ENCODE peak calls at places on chromosomes 11 and 22, in four cellular contexts. B, O, A and V are unnamed samples.

GRCh38 chr22:46992121-46992731 is 229.8 kb downstream of the TBC1D22A start:
- DNase-seq in B (no peak), A (no peak), O (no peak), V (no peak)

GRCh38 chr11:12330491-12331231 is 46.7 kb upstream of the PARVA start:
- DNase-seq in O (no peak), B (no peak), A (no peak), V (no peak)

GRCh38 chr11:75554258-75555022 is 7.6 kb upstream of the SERPINH1 start:
- DNase-seq in B (peak), A (peak), O (peak), V (peak)

GRCh38 chr11:126158054-126158791 is 53.2 kb downstream of the RPUSD4 start:
- DNase-seq in A (no peak), O (no peak), B (peak), V (no peak)

GRCh38 chr11:21622995-21623394 is 569.9 kb upstream of the ANO5 start:
- DNase-seq in O (no peak), A (no peak), B (no peak), V (no peak)

GRCh38 chr11:72724851-72725730 is 27.1 kb downstream of the ARAP1 start:
- DNase-seq in A (peak), O (peak), B (peak), V (peak)

GRCh38 chr11:5258543-5259262 is 4.1 kb upstream of the HBG2 start:
- DNase-seq in B (no peak), A (no peak), O (no peak), V (no peak)

GRCh38 chr22:47169801-47170140 is 407.3 kb downstream of the TBC1D22A start:
- DNase-seq in B (no peak), O (no peak), A (peak), V (peak)

GRCh38 chr11:119367661-119368120 is 13.8 kb downstream of the USP2 start:
- DNase-seq in A (no peak), O (no peak), B (no peak), V (no peak)

GRCh38 chr11:82987997-82988396 is 83.7 kb downstream of the RAB30 start:
- DNase-seq in A (no peak), O (no peak), B (no peak), V (no peak)

GRCh38 chr11:57156928-57157327 is 24.8 kb upstream of the LRRC55 start:
- DNase-seq in B (no peak), A (no peak), O (no peak), V (no peak)

GRCh38 chr22:48677168-48677520 is 1150.5 kb downstream of the BRD1 start:
- DNase-seq in B (no peak), O (no peak), A (no peak), V (no peak)

GRCh38 chr11:120089036-120090001 is 48.6 kb downstream of the TRIM29 start:
- DNase-seq in B (no peak), O (peak), A (no peak), V (no peak)

GRCh38 chr11:134126197-134126822 is 57.4 kb downstream of the JAM3 start:
- DNase-seq in O (no peak), A (no peak), B (no peak), V (peak)

GRCh38 chr11:127485541-127485940 is 485.0 kb upstream of the KIRREL3 start:
- DNase-seq in O (no peak), A (no peak), B (no peak), V (no peak)

GRCh38 chr11:16809901-16810668 is 71.6 kb downstream of the C11orf58 start:
- DNase-seq in A (no peak), O (peak), B (no peak), V (peak)

GRCh38 chr11:74493816-74494630 is 499 bp upstream of the LIPT2 start:
- DNase-seq in B (no peak), O (no peak), A (no peak), V (no peak)

GRCh38 chr11:2581151-2581930 is 118.5 kb downstream of the KCNQ1OT1 start:
- DNase-seq in B (no peak), A (no peak), O (no peak), V (peak)

GRCh38 chr11:124839051-124839971 is 25.9 kb upstream of the ROBO3 start:
- DNase-seq in B (no peak), A (no peak), O (no peak), V (no peak)

GRCh38 chr22:38273135-38273761 is 438 bp upstream of the TMEM184B start:
- DNase-seq in O (no peak), B (no peak), A (no peak), V (no peak)

GRCh38 chr11:27248430-27249207 is 114.4 kb downstream of the CCDC34 start:
- DNase-seq in B (peak), O (no peak), A (no peak), V (no peak)

GRCh38 chr11:7591992-7592391 is 78.2 kb downstream of the PPFIBP2 start:
- DNase-seq in O (no peak), A (no peak), B (no peak), V (no peak)

GRCh38 chr11:62702241-62702640 is 5.0 kb downstream of the BSCL2 start:
- DNase-seq in B (no peak), A (no peak), O (no peak), V (no peak)

GRCh38 chr11:123518496-123519054 is 88.5 kb downstream of the GRAMD1B start:
- DNase-seq in O (no peak), A (no peak), B (no peak), V (peak)

GRCh38 chr22:50118557-50119168 is 28.9 kb downstream of the MOV10L1 start:
- DNase-seq in B (peak), A (peak), O (no peak), V (peak)

GRCh38 chr22:25067851-25068421 is 115.4 kb downstream of the KIAA1671 start:
- DNase-seq in O (no peak), B (no peak), A (no peak), V (peak)

GRCh38 chr11:10937416-10937815 is 79.6 kb upstream of the ZBED5 start:
- DNase-seq in O (no peak), A (no peak), B (no peak), V (no peak)

GRCh38 chr11:116312560-116313340 is 460.0 kb downstream of the BUD13 start:
- DNase-seq in O (peak), A (peak), B (no peak), V (peak)

GRCh38 chr11:85845052-85845631 is 10.0 kb upstream of the CCDC83 start:
- DNase-seq in O (no peak), B (no peak), A (no peak), V (no peak)

GRCh38 chr11:114088836-114089235 is 29.3 kb downstream of the ZBTB16 start:
- DNase-seq in O (no peak), B (no peak), A (no peak), V (no peak)

GRCh38 chr11:118791961-118792578 is 1.1 kb upstream of the DDX6 start:
- DNase-seq in O (peak), B (no peak), A (peak), V (peak)

GRCh38 chr11:24233041-24233440 is 263.8 kb upstream of the LUZP2 start:
- DNase-seq in B (no peak), A (no peak), O (no peak), V (no peak)

GRCh38 chr22:27783436-27784098 is 18.0 kb downstream of the MN1 start:
- DNase-seq in O (no peak), A (no peak), B (no peak), V (no peak)

GRCh38 chr11:116953525-116954284 is 116.3 kb upstream of the APOA1 start:
- DNase-seq in B (no peak), O (no peak), A (no peak), V (no peak)

GRCh38 chr11:67463186-67463585 is 5.9 kb downstream of the TMEM134 start:
- DNase-seq in O (no peak), A (peak), B (no peak), V (peak)

GRCh38 chr11:56163804-56164203 is 3.7 kb upstream of the OR8K5 start:
- DNase-seq in A (no peak), B (no peak), O (no peak), V (no peak)

GRCh38 chr11:3627291-3627690 is 14.5 kb downstream of the ART5 start:
- DNase-seq in O (no peak), A (no peak), B (no peak), V (no peak)

GRCh38 chr11:59939482-59939881 is 1.2 kb downstream of the OOSP1 start:
- DNase-seq in O (no peak), A (no peak), B (no peak), V (no peak)

GRCh38 chr11:76044750-76045320 is 161.5 kb downstream of the WNT11 start:
- DNase-seq in O (no peak), A (no peak), B (no peak), V (no peak)

GRCh38 chr22:19114984-19115552 is 7.1 kb downstream of the DGCR2 start:
- DNase-seq in O (no peak), A (no peak), B (no peak), V (no peak)

GRCh38 chr22:19117111-19117512 is 5.1 kb downstream of the DGCR2 start:
- DNase-seq in A (no peak), O (no peak), B (no peak), V (no peak)

GRCh38 chr22:19113429-19113828 is 8.8 kb downstream of the DGCR2 start:
- DNase-seq in A (no peak), O (no peak), B (no peak), V (no peak)

GRCh38 chr22:19118601-19118880 is 3.7 kb downstream of the DGCR2 start:
- DNase-seq in O (no peak), B (no peak), A (no peak), V (no peak)

GRCh38 chr22:19115628-19116027 is 6.6 kb downstream of the DGCR2 start:
- DNase-seq in A (no peak), B (no peak), O (no peak), V (no peak)
- TF ChIP-seq CTCF in A (no peak), B (peak), O (no peak), V (no peak)

DNA sequence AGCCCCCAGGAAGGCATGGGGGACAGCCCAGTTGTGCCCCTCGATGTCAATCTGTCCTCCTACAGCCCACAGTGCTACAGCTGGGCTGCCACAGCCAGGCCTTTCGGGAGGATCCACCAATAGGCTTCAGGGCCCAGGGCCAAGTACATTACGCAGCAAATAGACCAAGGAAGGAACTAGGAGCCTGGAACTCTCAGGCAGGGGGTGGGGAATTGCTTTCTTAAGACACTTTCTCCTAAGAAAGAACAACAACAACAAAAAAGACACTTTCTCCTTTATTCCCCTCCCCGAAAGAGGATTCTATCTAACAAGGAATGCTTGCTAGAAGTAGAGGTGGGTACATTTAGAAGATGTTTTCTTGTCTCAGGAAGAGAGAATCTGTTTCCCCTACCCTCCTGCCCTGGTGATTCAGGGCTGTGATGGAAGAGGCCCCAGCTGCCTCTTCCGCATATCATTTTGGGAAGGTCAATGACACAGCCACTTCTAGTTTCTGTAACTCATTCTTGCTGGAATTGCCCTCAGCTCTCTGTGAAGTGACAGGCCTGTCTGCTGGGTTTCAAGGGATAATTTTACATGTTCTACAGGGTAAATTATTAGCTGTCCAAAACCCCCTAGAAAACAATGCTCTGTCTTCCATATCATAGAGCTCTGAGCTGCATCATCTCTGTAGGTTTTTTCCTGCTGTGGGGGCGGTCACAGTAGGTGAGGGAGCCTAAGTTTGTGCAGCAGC is 6.0 kb upstream of the MALAT1 start:
- DNase-seq in O (no peak), A (peak), B (no peak), V (peak)
- TF ChIP-seq POLR2A in O (no peak), A (peak), B (no peak), V (peak)

DNA sequence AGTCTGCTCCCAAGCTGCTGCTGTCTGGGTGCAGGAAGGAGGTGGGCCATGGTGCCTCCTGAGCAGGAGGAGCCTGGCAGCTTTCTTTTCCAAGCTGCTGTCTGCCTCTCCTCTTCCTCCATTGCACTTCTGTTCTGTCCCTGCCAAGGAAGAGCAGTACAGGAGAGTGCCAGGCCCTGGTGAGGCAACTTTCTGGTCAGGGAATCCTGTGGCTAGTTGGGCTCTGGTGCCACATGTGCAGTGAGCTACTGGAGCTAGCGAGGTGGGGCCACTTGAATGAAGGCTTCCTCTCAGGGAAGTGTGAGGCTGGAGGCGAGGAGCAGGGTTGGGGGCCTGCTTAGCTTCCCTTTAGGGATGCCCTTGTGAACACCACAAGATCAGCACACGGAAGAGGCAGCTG is 90.0 kb downstream of the TSPAN18 start:
- DNase-seq in A (no peak), O (no peak), B (no peak), V (peak)
- H3K27ac ChIP-seq in A (no peak), O (no peak), B (no peak), V (no peak)

DNA sequence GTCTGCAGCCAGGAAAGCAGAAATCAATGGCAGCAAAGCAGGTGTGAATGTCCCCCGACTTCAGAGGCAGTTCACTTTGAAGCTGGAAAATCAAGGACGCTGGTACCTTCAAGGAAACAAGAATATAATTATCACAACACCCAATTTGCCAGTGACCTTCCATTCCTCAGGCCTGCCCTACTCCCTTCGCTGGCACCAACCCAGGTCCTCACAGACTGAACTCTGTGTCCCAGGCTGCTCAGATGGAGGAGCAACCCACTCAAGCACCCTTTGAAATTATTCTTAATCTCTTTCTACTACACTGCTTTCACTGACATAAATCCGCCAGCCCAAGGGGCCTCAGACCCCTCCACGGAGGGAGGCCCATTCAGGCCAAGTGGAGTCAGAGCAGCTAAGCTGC is 64.7 kb upstream of the WT1 start:
- DNase-seq in B (no peak), O (no peak), A (peak), V (no peak)
- TF ChIP-seq CTCF in B (no peak), O (no peak), A (no peak), V (no peak)

GRCh38 chr22:31676700-31677099 is 14.7 kb upstream of the PISD start:
- DNase-seq in B (no peak), O (peak), A (peak), V (peak)
- TF ChIP-seq POLR2A in B (no peak), O (peak), A (no peak), V (peak)

DNA sequence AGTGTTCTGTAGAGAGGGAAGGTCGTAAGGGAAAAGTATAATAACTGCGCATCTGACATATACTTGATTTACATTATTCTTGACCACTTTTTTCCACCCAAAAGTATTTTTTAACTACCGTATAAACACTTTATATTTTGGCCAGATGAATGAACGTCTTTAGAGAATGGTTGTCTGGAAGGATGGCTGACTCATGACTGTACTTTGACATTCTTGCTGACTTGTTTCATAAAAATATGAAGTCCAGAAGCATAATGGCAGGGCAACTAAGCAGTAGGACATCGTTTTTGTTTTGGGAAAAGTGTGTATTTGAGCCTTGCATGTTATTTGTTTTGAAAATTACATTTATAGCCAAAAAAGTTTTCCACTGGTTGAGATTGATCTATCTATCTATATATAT is 110.0 kb downstream of the OSBP2 start:
- DNase-seq in B (no peak), A (no peak), O (no peak), V (no peak)
- H3K27ac ChIP-seq in B (no peak), A (no peak), O (no peak), V (no peak)

GRCh38 chr11:106156290-106156937 is 79.0 kb downstream of the AASDHPPT start:
- DNase-seq in B (peak), O (peak), A (peak), V (peak)
- TF ChIP-seq CTCF in B (peak), O (peak), A (peak), V (peak)

GRCh38 chr11:93744669-93745004 is 3.2 kb downstream of the C11orf54 start:
- DNase-seq in B (peak), O (peak), A (no peak), V (no peak)
- TF ChIP-seq POLR2A in B (no peak), O (no peak), A (no peak), V (no peak)